ENCODE peak calls at places on chromosome 18, in four cellular contexts. H, O, X and M are unnamed samples.

GRCh38 chr18:78540636-78541400 is 438.8 kb upstream of the SALL3 start:
- DNase-seq in H (no peak), O (no peak), X (no peak), M (no peak)

GRCh38 chr18:65753520-65753919 is 2.7 kb downstream of the CDH7 start:
- DNase-seq in H (no peak), O (no peak), X (peak), M (peak)

GRCh38 chr18:11154369-11154982 is 5.1 kb upstream of the PIEZO2 start:
- DNase-seq in H (peak), O (no peak), X (peak), M (peak)

GRCh38 chr18:39636931-39637330 is 2071.3 kb upstream of the CELF4 start:
- DNase-seq in H (no peak), O (no peak), X (peak), M (no peak)

GRCh38 chr18:41745166-41746049 is 209.6 kb upstream of the PIK3C3 start:
- DNase-seq in H (no peak), O (no peak), X (peak), M (peak)

GRCh38 chr18:79870369-79871025 is 72.8 kb downstream of the KCNG2 start:
- DNase-seq in H (no peak), O (no peak), X (no peak), M (no peak)

GRCh38 chr18:70907673-70908072 is 618.8 kb downstream of the SOCS6 start:
- DNase-seq in H (no peak), O (no peak), X (no peak), M (no peak)

GRCh38 chr18:40555914-40556313 is 1399.1 kb upstream of the PIK3C3 start:
- DNase-seq in H (no peak), O (no peak), X (no peak), M (no peak)

GRCh38 chr18:25349926-25350560 is 1.9 kb downstream of the ZNF521 start:
- DNase-seq in H (no peak), O (no peak), X (no peak), M (no peak)

GRCh38 chr18:23220355-23220754 is 85.1 kb downstream of the CABLES1 start:
- DNase-seq in H (no peak), O (no peak), X (no peak), M (no peak)

GRCh38 chr18:60910534-60910933 is 422.7 kb upstream of the CDH20 start:
- DNase-seq in H (no peak), O (no peak), X (no peak), M (no peak)

GRCh38 chr18:57432118-57432517 is 3.1 kb upstream of the ONECUT2 start:
- DNase-seq in H (no peak), O (no peak), X (no peak), M (no peak)

GRCh38 chr18:59835656-59836379 is 64.0 kb upstream of the PMAIP1 start:
- DNase-seq in H (no peak), O (no peak), X (no peak), M (no peak)
- TF ChIP-seq BHLHE40 in H (peak), O (no peak), X (no peak), M (no peak)

DNA sequence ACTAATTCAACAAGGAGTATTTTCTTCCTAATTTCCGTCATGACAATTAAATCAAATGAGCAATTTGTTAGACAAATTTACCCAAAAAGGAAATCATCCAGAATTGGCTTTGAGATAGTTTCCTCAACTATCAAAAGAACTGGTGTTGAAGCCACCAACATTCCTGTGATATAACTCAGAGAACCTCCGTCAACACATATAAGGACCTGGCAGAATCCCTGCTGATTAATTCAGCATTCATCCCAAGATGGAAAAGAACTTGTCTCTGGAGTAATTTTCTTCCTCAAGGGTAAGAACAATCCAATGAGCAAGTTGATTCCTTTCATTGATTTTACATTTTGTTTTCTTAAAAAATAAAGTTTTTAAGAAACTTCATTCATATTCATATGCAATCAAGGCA is 62.0 kb downstream of the MBD2 start:
- DNase-seq in H (no peak), O (no peak), X (no peak), M (no peak)
- TF ChIP-seq SP1 in H (no peak), O (no peak), X (no peak), M (no peak)

GRCh38 chr18:62898359-62898758 is 183.0 kb downstream of the PHLPP1 start:
- DNase-seq in H (peak), O (no peak), X (peak), M (no peak)

GRCh38 chr18:62899534-62899933 is 184.2 kb downstream of the PHLPP1 start:
- DNase-seq in H (no peak), O (no peak), X (no peak), M (no peak)

GRCh38 chr18:62900132-62900883 is 185.0 kb downstream of the PHLPP1 start:
- DNase-seq in H (no peak), O (no peak), X (no peak), M (no peak)

GRCh38 chr18:62894681-62895390 is 179.5 kb downstream of the PHLPP1 start:
- DNase-seq in H (no peak), O (no peak), X (no peak), M (no peak)

GRCh38 chr18:62897153-62897552 is 181.8 kb downstream of the PHLPP1 start:
- DNase-seq in H (no peak), O (no peak), X (no peak), M (no peak)
- TF ChIP-seq BHLHE40 in H (no peak), O (no peak), X (no peak), M (no peak)

GRCh38 chr18:9890957-9891356 is 5.2 kb downstream of the TXNDC2 start:
- DNase-seq in H (no peak), O (no peak), X (no peak), M (no peak)

GRCh38 chr18:9885170-9886004 is at the start of gene TXNDC2:
- DNase-seq in H (no peak), O (peak), X (no peak), M (no peak)

GRCh38 chr18:9890191-9890590 is 4.4 kb downstream of the TXNDC2 start:
- DNase-seq in H (no peak), O (no peak), X (no peak), M (no peak)

GRCh38 chr18:9886005-9886348 is 204 bp downstream of the TXNDC2 start:
- DNase-seq in H (no peak), O (no peak), X (no peak), M (no peak)

DNA sequence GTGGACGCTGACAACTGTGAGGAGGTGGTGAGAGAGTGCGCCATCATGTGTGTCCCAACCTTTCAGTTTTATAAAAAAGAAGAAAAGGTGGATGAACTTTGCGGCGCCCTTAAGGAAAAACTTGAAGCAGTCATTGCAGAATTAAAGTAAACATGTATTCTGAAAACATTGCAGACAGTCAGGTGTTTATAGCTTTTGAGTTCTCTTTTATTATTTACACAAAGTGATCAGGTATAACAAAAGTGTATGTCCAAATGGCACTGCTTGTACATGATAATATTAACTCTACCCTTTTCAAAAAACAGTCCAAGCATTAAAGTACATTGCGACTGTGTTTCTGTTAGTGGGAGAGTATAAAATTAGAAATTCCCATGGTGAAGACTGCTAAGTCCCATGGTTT is 2.2 kb downstream of the TXNDC2 start:
- DNase-seq in H (no peak), O (no peak), X (no peak), M (no peak)
- TF ChIP-seq SP1 in H (no peak), O (no peak), X (no peak), M (no peak)